ENCODE peak calls at places on chromosomes 13 and 19, in ten cellular contexts. G is DMS153; H is DMS53; T is upper lobe of right lung; K is fibroblast of the conjunctiva; M is colonic mucosa; J is kidney tubule cell; B is GM04503; O is immature natural killer cell; P is CD4-positive, alpha-beta T cell. R is an unnamed sample.

GRCh38 chr19:4052114-4052992 is 14.3 kb downstream of the ZBTB7A start:
- DNase-seq in G (no peak), H (no peak), T (peak), K (no peak), M (peak), J (peak), B (no peak), O (no peak), P (no peak), R (no peak)

GRCh38 chr13:110519506-110519905 is 42.0 kb downstream of the RAB20 start:
- DNase-seq in G (no peak), H (no peak), T (no peak), K (no peak), M (no peak), J (no peak), B (no peak), O (no peak), P (no peak), R (no peak)

GRCh38 chr13:71056581-71056980 is 810.4 kb downstream of the DACH1 start:
- DNase-seq in G (no peak), H (no peak), T (no peak), K (no peak), M (no peak), J (no peak), B (no peak), O (no peak), P (no peak), R (no peak)

GRCh38 chr19:57293719-57294118 is 13.4 kb downstream of the ZNF460 start:
- DNase-seq in G (no peak), H (no peak), T (no peak), K (no peak), M (no peak), J (no peak), B (no peak), O (no peak), P (no peak), R (no peak)

GRCh38 chr13:35389535-35389934 is 87.0 kb downstream of the MAB21L1 start:
- DNase-seq in G (no peak), H (no peak), T (no peak), K (no peak), M (no peak), J (no peak), B (no peak), O (no peak), P (no peak), R (no peak)

GRCh38 chr19:5076440-5077208 is 107.7 kb downstream of the KDM4B start:
- DNase-seq in G (no peak), H (no peak), T (no peak), K (no peak), M (no peak), J (no peak), B (no peak), O (no peak), P (no peak), R (no peak)

GRCh38 chr13:43874512-43875092 is 4.9 kb downstream of the CCDC122 start:
- DNase-seq in G (peak), H (peak), T (no peak), K (peak), M (no peak), J (peak), B (no peak), O (peak), P (no peak), R (no peak)

GRCh38 chr19:7722231-7722651 is 9.7 kb downstream of the CLEC4G start:
- DNase-seq in G (peak), H (peak), T (no peak), K (no peak), M (no peak), J (no peak), B (no peak), O (no peak), P (no peak), R (no peak)

GRCh38 chr13:83546476-83546875 is 335.8 kb downstream of the SLITRK1 start:
- DNase-seq in G (no peak), H (no peak), T (no peak), K (no peak), M (no peak), J (no peak), B (peak), O (no peak), P (no peak), R (no peak)